ENCODE peak calls at places on chromosomes 3 and 15, in eight cellular contexts. O, Y, W, A, F, H, K and S are unnamed samples.

GRCh38 chr15:89533861-89534544 is 37.6 kb upstream of the RHCG start:
- DNase-seq in Y (peak; percentile 61), K (no peak), H (no peak), A (no peak), O (peak; percentile 17), F (no peak), W (no peak), S (no peak)

GRCh38 chr3:154795582-154795981 is 284.5 kb upstream of the MME start:
- DNase-seq in K (no peak), F (no peak), Y (peak; percentile 66), A (no peak), O (peak; percentile 97), W (no peak), H (no peak), S (no peak)

GRCh38 chr3:72907131-72907697 is 19.4 kb downstream of the GXYLT2 start:
- DNase-seq in F (no peak), H (no peak), O (peak; percentile 52), A (no peak), K (no peak), W (no peak), Y (peak; percentile 83), S (no peak)

GRCh38 chr15:45088801-45089711 is 24.9 kb downstream of the DUOX2 start:
- DNase-seq in H (no peak), A (no peak), Y (peak; percentile 23), F (no peak), O (peak; percentile 29), K (no peak), W (no peak), S (no peak)

GRCh38 chr3:184566441-184567414 is 5.1 kb downstream of the EPHB3 start:
- DNase-seq in W (no peak), A (no peak), O (no peak), F (no peak), Y (no peak), K (no peak), H (no peak), S (no peak)

GRCh38 chr3:14337828-14338227 is 64.6 kb upstream of the SLC6A6 start:
- DNase-seq in Y (no peak), O (no peak), K (no peak), A (no peak), W (no peak), H (no peak), F (no peak), S (no peak)

GRCh38 chr3:37993811-37994638 is 3.4 kb downstream of the VILL start:
- DNase-seq in O (peak; percentile 86), Y (peak; percentile 93), K (peak; percentile 80), F (peak; percentile 86), A (peak; percentile 27), H (no peak), W (peak; percentile 45), S (peak; percentile 49)

GRCh38 chr15:53978248-53978906 is at the start of gene UNC13C:
- DNase-seq in F (no peak), Y (no peak), H (no peak), O (no peak), K (peak; percentile 88), A (no peak), W (no peak), S (no peak)

GRCh38 chr3:126117212-126117611 is 33.3 kb upstream of the SLC41A3 start:
- DNase-seq in K (peak; percentile 18), O (no peak), Y (no peak), W (no peak), A (no peak), H (no peak), F (no peak), S (no peak)

GRCh38 chr3:123733805-123734526 is 149.1 kb upstream of the HACD2 start:
- DNase-seq in W (no peak), H (no peak), K (no peak), O (peak; percentile 96), Y (peak; percentile 40), A (no peak), F (no peak), S (no peak)

GRCh38 chr15:32784571-32784970 is 66.8 kb downstream of the GREM1 start:
- DNase-seq in F (no peak), W (no peak), Y (no peak), O (peak; percentile 35), H (no peak), K (no peak), A (no peak), S (no peak)

GRCh38 chr3:146024260-146024659 is 136.7 kb downstream of the PLOD2 start:
- DNase-seq in F (no peak), K (no peak), A (no peak), O (no peak), W (no peak), Y (peak; percentile 24), H (no peak), S (no peak)

GRCh38 chr3:10253731-10254130 is 5.5 kb downstream of the TATDN2 start:
- DNase-seq in F (no peak), K (no peak), W (no peak), H (no peak), Y (no peak), O (no peak), A (no peak), S (no peak)

GRCh38 chr3:186930639-186931486 is 537 bp downstream of the ST6GAL1 start:
- DNase-seq in H (peak; percentile 42), A (peak; percentile 48), W (peak; percentile 48), F (peak; percentile 88), Y (peak; percentile 63), O (peak; percentile 64), K (peak; percentile 95), S (peak; percentile 54)

GRCh38 chr15:43125095-43125661 is 8.2 kb upstream of the TMEM62 start:
- DNase-seq in W (no peak), H (no peak), Y (no peak), K (no peak), A (no peak), F (no peak), O (no peak), S (no peak)

GRCh38 chr3:193872265-193872753 is 263.6 kb upstream of the HES1 start:
- DNase-seq in H (peak; percentile 97), O (peak; percentile 87), A (no peak), F (no peak), Y (peak; percentile 71), W (no peak), K (peak; percentile 57), S (no peak)

GRCh38 chr3:125087768-125088391 is 32.1 kb upstream of the HEG1 start:
- DNase-seq in O (peak; percentile 74), W (no peak), H (no peak), F (no peak), Y (peak; percentile 53), K (no peak), A (no peak), S (no peak)

GRCh38 chr15:76345880-76346665 is 9.5 kb downstream of the ISL2 start:
- DNase-seq in K (peak; percentile 79), O (peak; percentile 45), Y (no peak), W (no peak), H (no peak), A (no peak), F (no peak), S (no peak)

GRCh38 chr3:166526878-166527277 is 689.7 kb upstream of the BCHE start:
- DNase-seq in H (no peak), O (no peak), K (no peak), F (no peak), W (no peak), Y (no peak), A (no peak), S (no peak)

GRCh38 chr3:39383190-39383912 is at the start of gene SLC25A38:
- DNase-seq in H (peak; percentile 83), O (peak; percentile 85), A (peak; percentile 52), W (peak; percentile 66), F (peak; percentile 92), Y (peak; percentile 91), K (peak; percentile 92), S (peak; percentile 84)

GRCh38 chr3:172562881-172563835 is 39.9 kb upstream of the TNFSF10 start:
- DNase-seq in W (no peak), K (no peak), F (peak; percentile 59), O (peak; percentile 72), A (no peak), Y (peak; percentile 98), H (no peak), S (no peak)

GRCh38 chr15:49622561-49622960 is 1.7 kb downstream of the DTWD1 start:
- DNase-seq in K (peak; percentile 64), H (no peak), A (no peak), Y (peak; percentile 58), W (no peak), O (peak; percentile 31), F (no peak), S (no peak)

GRCh38 chr15:70451861-70452653 is 311.3 kb downstream of the UACA start:
- DNase-seq in W (no peak), O (no peak), Y (no peak), A (no peak), K (peak; percentile 87), H (no peak), F (no peak), S (peak; percentile 91)

GRCh38 chr15:79023918-79024317 is 66.7 kb downstream of the RASGRF1 start:
- DNase-seq in A (no peak), F (no peak), O (no peak), H (no peak), W (no peak), Y (no peak), K (no peak), S (no peak)

GRCh38 chr15:71806452-71806931 is 3.9 kb upstream of the NR2E3 start:
- DNase-seq in O (peak; percentile 75), H (no peak), A (no peak), F (no peak), Y (peak; percentile 74), K (peak; percentile 75), W (no peak), S (no peak)

GRCh38 chr15:40338041-40338657 is 2.6 kb downstream of the CCDC9B start:
- DNase-seq in A (peak; percentile 54), F (peak; percentile 85), K (peak; percentile 94), Y (peak; percentile 76), H (peak; percentile 35), W (peak; percentile 62), O (peak; percentile 78), S (peak; percentile 63)

GRCh38 chr3:32238816-32239637 is 547 bp downstream of the CMTM8 start:
- DNase-seq in K (peak; percentile 84), F (peak; percentile 55), W (no peak), A (no peak), H (no peak), Y (peak; percentile 41), O (peak; percentile 43), S (peak; percentile 51)

GRCh38 chr3:162143181-162143580 is 646.6 kb downstream of the OTOL1 start:
- DNase-seq in F (no peak), O (peak; percentile 41), H (no peak), K (no peak), W (no peak), A (no peak), Y (no peak), S (no peak)

GRCh38 chr15:95718441-95718840 is 612.1 kb upstream of the NR2F2 start:
- DNase-seq in F (no peak), O (no peak), H (no peak), W (no peak), A (no peak), K (no peak), Y (peak; percentile 35), S (no peak)

GRCh38 chr15:70092462-70092850 is 5.3 kb downstream of the TLE3 start:
- DNase-seq in Y (peak; percentile 57), O (no peak), F (no peak), K (no peak), H (no peak), W (no peak), A (no peak), S (no peak)

GRCh38 chr15:98649996-98650870 is 1.9 kb downstream of the IGF1R start:
- DNase-seq in K (peak; percentile 79), H (no peak), W (peak; percentile 35), O (peak; percentile 41), A (no peak), F (peak; percentile 58), Y (no peak), S (peak; percentile 63)

GRCh38 chr15:78012643-78013077 is 64.9 kb downstream of the TBC1D2B start:
- DNase-seq in Y (peak; percentile 25), H (no peak), K (no peak), O (no peak), A (no peak), W (no peak), F (no peak), S (no peak)

GRCh38 chr3:113054552-113054951 is 63.8 kb downstream of the GTPBP8 start:
- DNase-seq in H (no peak), Y (peak; percentile 89), F (no peak), K (no peak), A (no peak), W (no peak), O (peak; percentile 18), S (no peak)